ENCODE peak calls at places on chromosomes 4 and X, in five cellular contexts. One of them, this sample, is unnamed.

GRCh38 chr4:48194986-48195773 is 61.1 kb upstream of the TXK start:
- DNase-seq in K562: no peak
- DNase-seq in epithelial cell of esophagus: peak
- DNase-seq in GM13977: no peak
- DNase-seq in stomach: no peak
- DNase-seq in this sample: no peak

GRCh38 chr4:40395908-40396806 is 61.0 kb downstream of the CHRNA9 start:
- DNase-seq in K562: no peak
- DNase-seq in epithelial cell of esophagus: peak
- DNase-seq in stomach: peak
- DNase-seq in GM13977: no peak
- DNase-seq in this sample: no peak

GRCh38 chr4:171846232-171846631 is 33.0 kb downstream of the GALNTL6 start:
- DNase-seq in GM13977: peak
- DNase-seq in epithelial cell of esophagus: peak
- DNase-seq in stomach: peak
- DNase-seq in K562: peak
- DNase-seq in this sample: peak

GRCh38 chr4:179399054-179399782 is 1957.0 kb upstream of the AGA start:
- DNase-seq in GM13977: no peak
- DNase-seq in stomach: no peak
- DNase-seq in epithelial cell of esophagus: no peak
- DNase-seq in K562: no peak
- DNase-seq in this sample: no peak

GRCh38 chr4:43331226-43332078 is 438.9 kb downstream of the GRXCR1 start:
- DNase-seq in K562: no peak
- DNase-seq in GM13977: no peak
- DNase-seq in stomach: no peak
- DNase-seq in epithelial cell of esophagus: peak
- DNase-seq in this sample: no peak

GRCh38 chr4:166091914-166092510 is 219.0 kb downstream of the TLL1 start:
- DNase-seq in stomach: no peak
- DNase-seq in GM13977: peak
- DNase-seq in epithelial cell of esophagus: peak
- DNase-seq in K562: peak
- DNase-seq in this sample: no peak

GRCh38 chr4:18533262-18533775 is 511.8 kb upstream of the LCORL start:
- DNase-seq in GM13977: no peak
- DNase-seq in K562: no peak
- DNase-seq in stomach: no peak
- DNase-seq in epithelial cell of esophagus: no peak
- DNase-seq in this sample: no peak

GRCh38 chr4:94410678-94411206 is 41.0 kb upstream of the PDLIM5 start:
- DNase-seq in K562: no peak
- DNase-seq in epithelial cell of esophagus: peak
- DNase-seq in stomach: no peak
- DNase-seq in GM13977: no peak
- DNase-seq in this sample: no peak

GRCh38 chr4:56668267-56668666 is 12.8 kb downstream of the HOPX start:
- DNase-seq in K562: no peak
- DNase-seq in GM13977: no peak
- DNase-seq in stomach: no peak
- DNase-seq in epithelial cell of esophagus: peak
- DNase-seq in this sample: no peak

GRCh38 chr4:39320381-39321115 is 45.6 kb downstream of the RFC1 start:
- DNase-seq in K562: no peak
- DNase-seq in stomach: no peak
- DNase-seq in GM13977: no peak
- DNase-seq in epithelial cell of esophagus: peak
- DNase-seq in this sample: no peak

GRCh38 chr4:55184600-55185523 is 59.5 kb upstream of the KDR start:
- DNase-seq in GM13977: no peak
- DNase-seq in K562: peak
- DNase-seq in stomach: peak
- DNase-seq in epithelial cell of esophagus: peak
- DNase-seq in this sample: no peak
- TF ChIP-seq CTCF in GM13977: peak
- TF ChIP-seq CTCF in K562: peak
- TF ChIP-seq CTCF in stomach: no peak
- TF ChIP-seq CTCF in epithelial cell of esophagus: peak
- TF ChIP-seq CTCF in this sample: peak

DNA sequence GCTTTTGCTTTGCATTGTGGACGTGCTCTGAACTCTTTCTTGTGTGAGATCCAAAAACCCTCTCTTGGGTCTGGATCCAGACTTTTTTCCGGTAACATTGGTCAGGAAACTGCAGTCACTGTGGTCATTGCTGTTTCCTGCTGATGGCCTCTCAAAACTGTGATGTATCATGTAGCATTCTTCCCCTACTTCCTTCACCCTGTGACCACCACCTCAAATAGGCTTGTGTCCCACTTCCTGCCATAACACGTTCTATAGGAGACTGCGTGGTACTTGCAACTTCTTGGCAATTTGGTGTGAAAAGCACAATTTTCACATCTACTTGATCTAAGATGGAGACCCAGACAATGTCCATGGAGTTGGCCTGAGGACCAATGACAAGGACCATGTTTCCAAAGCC is 4.8 kb downstream of the CXCL2 start:
- DNase-seq in GM13977: no peak
- DNase-seq in epithelial cell of esophagus: no peak
- DNase-seq in stomach: no peak
- DNase-seq in K562: no peak
- DNase-seq in this sample: no peak
- TF ChIP-seq CTCF in GM13977: no peak
- TF ChIP-seq CTCF in epithelial cell of esophagus: no peak
- TF ChIP-seq CTCF in stomach: no peak
- TF ChIP-seq CTCF in K562: no peak
- TF ChIP-seq CTCF in this sample: no peak

GRCh38 chrX:38560776-38561125 is 591 bp upstream of the TSPAN7 start:
- DNase-seq in epithelial cell of esophagus: no peak
- DNase-seq in stomach: no peak
- DNase-seq in K562: no peak
- DNase-seq in GM13977: no peak
- DNase-seq in this sample: no peak

GRCh38 chrX:38561126-38561868 is at the start of gene TSPAN7:
- DNase-seq in GM13977: peak
- DNase-seq in epithelial cell of esophagus: peak
- DNase-seq in K562: peak
- DNase-seq in stomach: peak
- DNase-seq in this sample: peak

GRCh38 chrX:38558681-38559080 is 2.7 kb upstream of the TSPAN7 start:
- DNase-seq in epithelial cell of esophagus: peak
- DNase-seq in GM13977: no peak
- DNase-seq in K562: no peak
- DNase-seq in stomach: no peak
- DNase-seq in this sample: no peak

GRCh38 chrX:38563006-38563405 is 1.7 kb downstream of the TSPAN7 start:
- DNase-seq in epithelial cell of esophagus: no peak
- DNase-seq in K562: no peak
- DNase-seq in stomach: no peak
- DNase-seq in GM13977: no peak
- DNase-seq in this sample: no peak

DNA sequence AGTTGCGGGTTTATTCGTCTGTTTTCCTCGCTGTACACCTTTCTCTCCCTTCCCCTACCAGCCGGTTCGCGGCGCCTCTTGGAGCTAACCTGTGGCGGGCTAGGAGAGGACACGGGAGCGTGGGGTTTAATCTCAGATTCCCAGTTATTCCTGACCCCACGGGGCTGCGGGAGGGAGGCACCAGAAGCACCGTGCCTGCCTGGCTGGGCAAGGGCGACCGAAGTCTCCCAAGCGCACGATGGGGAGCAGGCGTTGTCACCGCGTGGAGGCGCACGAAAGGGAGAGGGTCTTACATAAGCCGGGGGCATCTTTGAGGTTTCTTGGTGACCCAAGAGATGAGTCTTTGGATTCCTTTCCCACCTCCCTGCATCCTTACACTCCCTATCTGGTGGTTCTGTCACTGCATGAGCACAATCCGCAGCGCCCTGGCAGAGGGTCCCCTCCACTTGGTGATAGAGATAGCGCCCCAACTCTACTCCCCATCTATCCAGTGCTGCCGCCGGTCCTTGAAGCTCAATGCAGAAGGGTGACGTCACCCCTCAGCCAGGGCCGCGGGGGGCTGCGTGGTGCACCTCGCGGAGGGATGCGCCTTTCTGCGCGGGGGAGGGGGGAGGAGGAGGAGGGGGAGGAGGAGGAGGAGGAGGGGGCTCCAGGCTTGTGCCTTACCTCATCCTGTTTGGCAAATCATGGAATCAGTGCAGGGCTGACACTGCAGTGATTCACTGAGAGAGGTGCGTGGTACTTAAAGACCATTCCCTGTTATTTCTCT is 793 bp downstream of the TSPAN7 start:
- DNase-seq in stomach: no peak
- DNase-seq in epithelial cell of esophagus: no peak
- DNase-seq in GM13977: no peak
- DNase-seq in K562: no peak
- DNase-seq in this sample: peak
- TF ChIP-seq CTCF in stomach: no peak
- TF ChIP-seq CTCF in epithelial cell of esophagus: no peak
- TF ChIP-seq CTCF in GM13977: no peak
- TF ChIP-seq CTCF in K562: no peak
- TF ChIP-seq CTCF in this sample: no peak

GRCh38 chrX:56764153-56764974 is 35.3 kb downstream of the NBDY start:
- DNase-seq in K562: peak
- DNase-seq in stomach: peak
- DNase-seq in GM13977: peak
- DNase-seq in epithelial cell of esophagus: peak
- DNase-seq in this sample: no peak
- TF ChIP-seq CTCF in K562: peak
- TF ChIP-seq CTCF in stomach: peak
- TF ChIP-seq CTCF in GM13977: peak
- TF ChIP-seq CTCF in epithelial cell of esophagus: peak
- TF ChIP-seq CTCF in this sample: peak

DNA sequence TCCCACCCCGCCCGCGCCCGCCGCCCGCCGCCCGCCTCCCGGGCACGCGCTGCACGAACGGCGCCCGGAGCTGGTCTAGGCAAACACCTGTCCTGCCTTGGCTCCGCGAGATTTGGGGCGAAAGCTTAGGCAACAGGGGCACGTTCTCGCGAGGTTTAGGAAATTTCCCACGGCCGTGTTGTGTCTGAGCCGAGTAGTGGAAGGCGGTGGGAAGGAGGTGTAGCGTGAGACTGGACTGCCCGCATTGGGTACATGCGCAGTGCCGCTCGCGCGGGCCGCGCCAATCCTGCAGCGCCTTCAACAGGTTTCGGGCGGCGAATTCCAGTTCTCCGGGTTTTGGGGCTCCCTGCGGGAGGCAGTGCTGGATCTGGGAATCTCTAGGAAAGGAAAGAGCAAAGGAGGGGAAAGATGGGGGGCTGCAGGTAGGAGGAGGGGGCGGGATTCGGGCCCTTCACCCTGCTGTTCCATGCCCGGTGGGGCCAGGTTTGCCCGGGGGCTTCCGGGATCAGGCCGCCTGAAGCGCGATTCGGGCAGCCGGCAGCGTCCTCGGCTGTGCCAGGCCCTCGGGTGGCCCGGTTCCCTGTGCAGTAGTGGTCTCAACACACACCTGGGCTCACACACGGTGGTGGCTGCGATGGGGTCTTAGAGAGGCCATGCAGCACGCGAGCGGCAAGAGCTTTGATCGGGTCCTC is 1.2 kb upstream of the RBPJ start:
- DNase-seq in K562: peak
- DNase-seq in epithelial cell of esophagus: peak
- DNase-seq in GM13977: peak
- DNase-seq in stomach: peak
- DNase-seq in this sample: peak
- TF ChIP-seq CTCF in K562: peak
- TF ChIP-seq CTCF in epithelial cell of esophagus: no peak
- TF ChIP-seq CTCF in GM13977: peak
- TF ChIP-seq CTCF in stomach: no peak
- TF ChIP-seq CTCF in this sample: no peak

DNA sequence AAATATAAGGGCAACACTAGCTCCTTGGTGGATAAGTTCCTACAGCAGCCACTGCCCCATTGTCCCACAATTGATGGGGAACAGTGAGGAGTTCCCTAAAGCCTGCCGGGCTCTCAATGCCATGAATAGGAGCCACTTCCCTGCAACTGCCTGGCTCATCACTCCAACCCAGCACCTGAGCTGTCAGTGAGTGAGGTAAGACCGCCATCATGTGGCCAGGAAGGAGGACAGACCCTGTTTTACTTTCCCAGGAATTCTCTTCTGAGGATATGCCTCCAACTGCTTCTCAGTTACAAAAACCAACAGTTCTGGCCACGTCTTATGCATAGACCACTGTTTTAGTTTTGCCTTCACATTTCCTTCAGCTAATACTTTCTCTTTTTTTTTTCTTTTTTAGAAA is 45.5 kb downstream of the SRPX start:
- DNase-seq in epithelial cell of esophagus: peak
- DNase-seq in K562: peak
- DNase-seq in stomach: peak
- DNase-seq in GM13977: peak
- DNase-seq in this sample: peak
- TF ChIP-seq CTCF in epithelial cell of esophagus: peak
- TF ChIP-seq CTCF in K562: peak
- TF ChIP-seq CTCF in stomach: no peak
- TF ChIP-seq CTCF in GM13977: peak
- TF ChIP-seq CTCF in this sample: peak

DNA sequence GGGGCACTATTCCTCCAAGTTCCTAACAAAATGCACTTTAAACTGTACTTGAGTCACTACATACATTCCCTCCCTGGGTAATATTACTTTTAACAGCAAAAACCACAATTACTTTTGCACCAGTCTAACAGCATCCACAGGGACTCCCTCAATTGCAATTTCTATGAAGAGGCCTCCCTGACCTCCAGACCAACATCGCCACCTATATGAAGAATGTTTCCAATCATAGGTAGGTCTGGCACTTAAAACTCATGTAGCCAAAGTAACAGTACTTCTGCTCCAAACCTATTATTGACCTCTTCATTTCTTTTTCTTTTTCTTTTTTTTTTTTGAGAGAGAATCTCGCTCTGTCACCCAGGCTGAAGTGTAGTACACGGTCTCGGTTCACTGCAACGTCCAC is 15.6 kb downstream of the NR3C2 start:
- DNase-seq in stomach: no peak
- DNase-seq in K562: no peak
- DNase-seq in epithelial cell of esophagus: no peak
- DNase-seq in GM13977: no peak
- DNase-seq in this sample: no peak
- TF ChIP-seq CTCF in stomach: no peak
- TF ChIP-seq CTCF in K562: no peak
- TF ChIP-seq CTCF in epithelial cell of esophagus: no peak
- TF ChIP-seq CTCF in GM13977: no peak
- TF ChIP-seq CTCF in this sample: no peak